ENCODE peak calls at places on chromosomes 16 and 17, in eight cellular contexts. O is endodermal cell; A is NT2/D1; I is cardiac muscle cell; X is spleen; H is effector memory CD4-positive, alpha-beta T cell; F is prostate gland; Y is MG63. E is an unnamed sample. For H3K36me3 and H3K9me3, the result is how much of the 10 kb centered on the place peaks cover.

GRCh38 chr17:46986401-46986800 is 7.3 kb upstream of the RPRML start:
- DNase-seq in F (no peak), X (no peak), O (no peak), I (no peak), H (no peak), Y (no peak), A (no peak), E (no peak)

GRCh38 chr17:59851431-59852375 is 41.0 kb downstream of the TUBD1 start:
- DNase-seq in F (peak), O (no peak), X (no peak), Y (peak), H (no peak), I (peak), A (no peak), E (peak)

GRCh38 chr16:47713225-47713595 is 252.1 kb downstream of the PHKB start:
- DNase-seq in A (no peak), X (no peak), I (peak), F (no peak), O (no peak), H (no peak), Y (peak), E (peak)

GRCh38 chr16:6247771-6248170 is 1084.9 kb upstream of the RBFOX1 start:
- DNase-seq in A (no peak), F (no peak), Y (no peak), O (no peak), H (no peak), X (no peak), I (no peak), E (no peak)

GRCh38 chr17:81727324-81728031 is 15.4 kb downstream of the SLC25A10 start:
- DNase-seq in I (no peak), F (peak), Y (no peak), H (no peak), X (no peak), A (no peak), O (peak), E (no peak)

GRCh38 chr17:72598705-72599104 is 477.9 kb downstream of the SOX9 start:
- DNase-seq in Y (no peak), I (no peak), X (no peak), H (no peak), F (no peak), A (no peak), O (no peak), E (no peak)

GRCh38 chr16:67967956-67968439 is 439 bp downstream of the SLC12A4 start:
- DNase-seq in F (no peak), X (no peak), I (peak), Y (peak), O (peak), A (no peak), H (no peak), E (peak)

GRCh38 chr17:42142371-42142896 is 12.4 kb downstream of the RAB5C start:
- DNase-seq in I (peak), F (no peak), Y (no peak), X (no peak), A (no peak), O (no peak), H (no peak), E (peak)

GRCh38 chr16:22296225-22297113 is 740 bp upstream of the POLR3E start:
- DNase-seq in F (no peak), Y (no peak), X (peak), A (no peak), H (no peak), O (no peak), I (no peak), E (peak)

GRCh38 chr16:3164121-3164991 is 23.6 kb upstream of the OR1F1 start:
- DNase-seq in A (no peak), X (peak), F (no peak), Y (no peak), O (no peak), I (no peak), H (no peak), E (no peak)

GRCh38 chr17:12395733-12396354 is 269.8 kb upstream of the MYOCD start:
- DNase-seq in O (peak), A (peak), X (no peak), Y (peak), H (no peak), F (no peak), I (peak), E (peak)

GRCh38 chr17:80109713-80110446 is 8.5 kb downstream of the GAA start:
- DNase-seq in X (peak), H (no peak), F (peak), I (no peak), O (no peak), A (no peak), Y (no peak), E (no peak)

GRCh38 chr17:80109066-80109618 is 7.8 kb downstream of the GAA start:
- DNase-seq in H (no peak), O (no peak), X (peak), F (no peak), Y (no peak), I (no peak), A (no peak), E (no peak)

GRCh38 chr17:80107231-80108021 is 6.0 kb downstream of the GAA start:
- DNase-seq in O (no peak), Y (no peak), H (no peak), I (no peak), A (no peak), X (peak), F (no peak), E (no peak)

GRCh38 chr17:80106751-80107150 is 5.4 kb downstream of the GAA start:
- DNase-seq in A (no peak), O (no peak), I (no peak), X (no peak), H (no peak), F (no peak), Y (no peak), E (no peak)

DNA sequence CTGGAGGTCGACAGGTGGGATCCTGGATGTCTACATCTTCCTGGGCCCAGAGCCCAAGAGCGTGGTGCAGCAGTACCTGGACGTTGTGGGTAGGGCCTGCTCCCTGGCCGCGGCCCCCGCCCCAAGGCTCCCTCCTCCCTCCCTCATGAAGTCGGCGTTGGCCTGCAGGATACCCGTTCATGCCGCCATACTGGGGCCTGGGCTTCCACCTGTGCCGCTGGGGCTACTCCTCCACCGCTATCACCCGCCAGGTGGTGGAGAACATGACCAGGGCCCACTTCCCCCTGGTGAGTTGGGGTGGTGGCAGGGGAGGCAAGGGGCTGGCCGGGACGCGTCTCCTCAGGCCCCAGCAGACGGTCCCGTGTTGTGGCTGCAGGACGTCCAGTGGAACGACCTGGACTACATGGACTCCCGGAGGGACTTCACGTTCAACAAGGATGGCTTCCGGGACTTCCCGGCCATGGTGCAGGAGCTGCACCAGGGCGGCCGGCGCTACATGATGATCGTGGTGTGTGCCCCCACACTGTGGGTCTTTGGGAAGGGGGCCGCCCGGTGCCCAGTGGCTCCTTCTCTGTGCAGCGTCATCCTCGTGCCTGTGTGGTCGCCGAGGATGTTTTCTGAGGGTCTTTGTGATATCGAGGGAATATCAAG is 7.1 kb downstream of the GAA start:
- DNase-seq in I (no peak), X (peak), O (no peak), Y (no peak), F (no peak), A (no peak), H (no peak), E (no peak)
- H3K36me3 ChIP-seq in I (under half), X (half or more), O (under half), Y (under half), F (under half), A (half or more), H (under half), E (under half)

DNA sequence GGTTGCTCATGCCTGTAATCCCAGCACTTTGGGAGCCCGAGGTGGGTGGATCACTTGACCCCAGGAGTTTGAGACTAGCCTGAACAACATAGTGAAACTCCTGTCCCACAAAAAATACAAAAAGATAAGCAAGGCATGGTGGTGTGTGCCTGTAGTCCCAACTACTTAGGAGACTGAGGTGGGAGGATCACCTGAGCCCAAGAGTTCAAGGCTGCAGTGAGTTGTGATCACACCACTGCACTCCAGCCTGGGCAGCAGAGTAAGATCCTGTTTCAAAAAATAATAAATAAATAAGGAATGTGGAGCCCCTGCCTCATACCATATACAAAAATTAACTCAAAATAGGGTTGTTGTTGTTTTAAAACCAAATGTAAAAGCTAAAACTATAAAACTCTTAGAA is 26.2 kb upstream of the CORO1A start:
- DNase-seq in I (no peak), H (no peak), A (no peak), X (no peak), F (no peak), Y (no peak), O (no peak), E (no peak)
- H3K9me3 ChIP-seq in I (under half), H (under half), A (under half), X (under half), F (under half), Y (under half), O (under half), E (under half)

GRCh38 chr17:63817736-63818385 is 9.4 kb upstream of the PSMC5 start:
- DNase-seq in O (peak), I (no peak), X (no peak), Y (no peak), A (no peak), H (no peak), F (no peak), E (no peak)
- H3K36me3 ChIP-seq in O (half or more), I (half or more), X (half or more), Y (half or more), A (half or more), H (half or more), F (half or more), E (half or more)

DNA sequence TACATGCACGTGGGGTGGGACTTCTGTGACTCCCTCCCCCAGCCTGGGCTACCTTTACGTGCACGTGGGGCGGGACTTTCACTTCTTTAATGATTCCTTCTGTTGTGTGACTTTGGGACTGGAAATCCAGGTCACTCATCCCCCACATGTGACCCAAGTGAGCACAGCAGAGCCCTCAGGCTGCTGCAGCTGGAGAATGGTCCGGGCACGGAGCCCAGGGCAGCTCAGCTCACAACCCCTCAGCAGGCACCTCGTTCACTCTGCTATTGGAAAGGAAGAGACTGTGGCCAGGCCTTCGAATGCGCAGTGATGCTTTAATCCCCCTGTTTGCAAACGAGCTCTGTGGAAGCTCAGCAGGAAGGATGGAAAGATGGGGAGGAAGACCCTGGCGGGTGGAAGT is 14.7 kb downstream of the DBNDD1 start:
- DNase-seq in H (no peak), X (no peak), F (no peak), I (no peak), Y (peak), O (no peak), A (no peak), E (no peak)
- H3K9me3 ChIP-seq in H (under half), X (under half), F (under half), I (under half), Y (under half), O (under half), A (under half), E (under half)

GRCh38 chr17:63151981-63152523 is 186.0 kb downstream of the TANC2 start:
- DNase-seq in I (peak), H (no peak), Y (no peak), A (no peak), O (no peak), X (no peak), F (no peak), E (peak)
- H3K36me3 ChIP-seq in I (under half), H (under half), Y (under half), A (under half), O (under half), X (under half), F (under half), E (under half)

GRCh38 chr17:29595107-29595942 is 2.4 kb downstream of the ANKRD13B start:
- DNase-seq in F (no peak), A (no peak), X (no peak), Y (no peak), I (no peak), O (peak), H (no peak), E (no peak)

GRCh38 chr17:29595943-29596774 is 3.2 kb downstream of the ANKRD13B start:
- DNase-seq in A (no peak), Y (no peak), H (no peak), X (peak), I (no peak), O (peak), F (no peak), E (no peak)

GRCh38 chr17:29597361-29598172 is 4.6 kb downstream of the ANKRD13B start:
- DNase-seq in I (no peak), F (no peak), A (no peak), O (peak), X (peak), Y (no peak), H (no peak), E (no peak)

GRCh38 chr17:29594441-29595090 is 1.6 kb downstream of the ANKRD13B start:
- DNase-seq in Y (no peak), X (no peak), H (no peak), I (no peak), O (no peak), F (no peak), A (no peak), E (no peak)

DNA sequence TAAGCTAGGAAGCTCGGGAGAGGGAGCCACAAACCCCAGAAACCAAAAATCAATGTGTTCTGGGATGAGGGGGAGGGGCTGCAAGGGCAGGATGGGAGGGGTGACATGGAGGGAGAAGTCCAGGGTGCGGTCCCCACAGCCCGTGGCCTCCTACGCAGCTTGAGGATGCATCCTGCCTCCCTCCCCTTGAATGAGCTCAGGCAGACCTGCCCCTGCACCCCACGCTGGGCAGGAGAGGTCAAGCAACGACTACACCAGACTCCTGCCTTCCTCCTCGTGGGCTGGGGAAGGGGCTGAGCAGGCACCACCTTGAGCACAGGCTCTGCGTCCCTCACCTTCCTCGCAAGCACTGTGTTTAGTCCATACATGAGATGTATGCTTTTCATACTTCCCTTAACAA is 3.9 kb downstream of the ANKRD13B start:
- DNase-seq in Y (no peak), F (no peak), O (peak), H (no peak), A (no peak), I (no peak), X (peak), E (no peak)
- H3K9me3 ChIP-seq in Y (under half), F (under half), O (under half), H (under half), A (under half), I (under half), X (under half), E (under half)

GRCh38 chr17:4032738-4033137 is 68.5 kb upstream of the ATP2A3 start:
- DNase-seq in Y (no peak), A (no peak), O (peak), F (no peak), X (no peak), I (no peak), H (no peak), E (no peak)
- H3K36me3 ChIP-seq in Y (half or more), A (under half), O (half or more), F (under half), X (half or more), I (under half), H (half or more), E (half or more)

GRCh38 chr16:64951681-64952080 is 170.2 kb downstream of the CDH11 start:
- DNase-seq in F (no peak), X (no peak), I (no peak), Y (no peak), H (no peak), O (no peak), A (no peak), E (no peak)

GRCh38 chr16:64952177-64952576 is 169.7 kb downstream of the CDH11 start:
- DNase-seq in X (no peak), H (no peak), O (no peak), A (no peak), F (no peak), I (peak), Y (no peak), E (peak)

GRCh38 chr16:64962786-64963185 is 159.1 kb downstream of the CDH11 start:
- DNase-seq in H (no peak), I (peak), F (no peak), Y (no peak), X (no peak), A (no peak), O (no peak), E (no peak)

GRCh38 chr16:64957246-64957645 is 164.6 kb downstream of the CDH11 start:
- DNase-seq in A (no peak), F (no peak), X (no peak), H (no peak), I (peak), Y (no peak), O (no peak), E (no peak)
- H3K9me3 ChIP-seq in A (under half), F (under half), X (under half), H (under half), I (under half), Y (under half), O (under half), E (under half)